ENCODE peak calls at places on chromosomes 13 and 19, in four cellular contexts. N, I, P and X are unnamed samples.

GRCh38 chr13:36965767-36966166 is 33.4 kb downstream of the ALG5 start:
- DNase-seq in N (no peak), I (peak), P (peak), X (peak)

GRCh38 chr13:110304256-110304655 is 2.7 kb downstream of the COL4A1 start:
- DNase-seq in I (peak), P (no peak), N (no peak), X (no peak)

GRCh38 chr13:44848956-44849748 is 140.1 kb downstream of the NUFIP1 start:
- DNase-seq in P (no peak), N (no peak), I (no peak), X (no peak)

GRCh38 chr19:46218160-46218559 is 11.4 kb upstream of the IGFL1 start:
- DNase-seq in P (peak), I (peak), N (peak), X (no peak)

GRCh38 chr13:23552661-23553060 is 17.6 kb upstream of the TNFRSF19 start:
- DNase-seq in N (no peak), P (no peak), I (no peak), X (no peak)

GRCh38 chr13:50161052-50161451 is 145.8 kb downstream of the KCNRG start:
- DNase-seq in I (peak), P (peak), N (no peak), X (no peak)

GRCh38 chr19:12792048-12792852 is 964 bp downstream of the JUNB start:
- DNase-seq in N (no peak), P (peak), I (peak), X (peak)

GRCh38 chr13:50149932-50150331 is 134.7 kb downstream of the KCNRG start:
- DNase-seq in N (no peak), I (no peak), P (no peak), X (peak)

GRCh38 chr13:85659493-85659892 is 139.7 kb downstream of the SLITRK6 start:
- DNase-seq in P (peak), N (no peak), I (no peak), X (no peak)

GRCh38 chr13:37984357-37984756 is 114.8 kb upstream of the TRPC4 start:
- DNase-seq in P (no peak), N (no peak), I (no peak), X (no peak)

GRCh38 chr13:32309312-32309711 is 5.9 kb downstream of the ZAR1L start:
- DNase-seq in I (no peak), N (no peak), P (no peak), X (no peak)

GRCh38 chr19:28785961-28786360 is 427.0 kb downstream of the UQCRFS1 start:
- DNase-seq in I (no peak), P (no peak), N (no peak), X (no peak)

GRCh38 chr19:52722062-52723005 is 12.5 kb downstream of the ZNF611 start:
- DNase-seq in N (no peak), P (peak), I (peak), X (peak)

GRCh38 chr19:41548954-41549688 is 26.8 kb upstream of the CEACAM21 start:
- DNase-seq in I (no peak), N (peak), P (no peak), X (no peak)

GRCh38 chr13:100565291-100565690 is 23.3 kb downstream of the GGACT start:
- DNase-seq in P (no peak), I (no peak), N (no peak), X (no peak)

GRCh38 chr13:34756572-34756971 is 185.5 kb upstream of the NBEA start:
- DNase-seq in I (no peak), P (no peak), N (no peak), X (no peak)

GRCh38 chr19:32197896-32198882 is 147.2 kb upstream of the ZNF507 start:
- DNase-seq in P (no peak), I (no peak), N (no peak), X (no peak)

GRCh38 chr13:94239135-94239534 is 240.3 kb downstream of the DCT start:
- DNase-seq in I (peak), N (no peak), P (peak), X (no peak)

GRCh38 chr13:95676100-95676774 is 702 bp upstream of the DNAJC3 start:
- DNase-seq in P (peak), N (no peak), I (peak), X (peak)

DNA sequence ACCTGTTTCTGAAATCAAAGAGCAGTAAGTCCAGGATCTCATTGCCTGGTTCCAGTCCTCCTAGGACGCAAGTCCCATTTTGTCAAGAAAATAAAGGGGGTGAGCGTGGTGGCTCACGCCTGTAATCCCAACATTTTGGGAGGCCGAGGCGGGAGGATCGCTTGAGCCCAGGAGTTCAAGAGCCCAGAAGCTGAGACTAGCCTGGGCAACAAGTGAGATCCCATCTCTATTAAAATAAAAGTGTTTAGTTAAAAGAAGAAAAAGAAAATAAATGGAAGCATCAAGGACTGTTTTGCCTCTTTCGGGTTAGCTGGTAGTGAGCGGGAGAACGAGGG is 344 bp upstream of the HAUS5 start:
- DNase-seq in I (no peak), P (no peak), N (peak), X (no peak)
- H2AFZ ChIP-seq in I (peak), P (peak), N (peak), X (peak)

GRCh38 chr19:34744896-34745690 is 11.1 kb downstream of the ZNF181 start:
- DNase-seq in P (no peak), I (no peak), N (no peak), X (no peak)
- H2AFZ ChIP-seq in P (no peak), I (no peak), N (no peak), X (no peak)

GRCh38 chr19:16034958-16035560 is 41.2 kb upstream of the TPM4 start:
- DNase-seq in I (no peak), N (no peak), P (no peak), X (no peak)

GRCh38 chr19:16033136-16033530 is 43.2 kb upstream of the TPM4 start:
- DNase-seq in N (no peak), P (no peak), I (no peak), X (no peak)

GRCh38 chr19:16032509-16033135 is 43.7 kb upstream of the TPM4 start:
- DNase-seq in N (no peak), I (no peak), P (no peak), X (no peak)

GRCh38 chr19:16034180-16034579 is 42.1 kb upstream of the TPM4 start:
- DNase-seq in P (no peak), I (no peak), N (no peak), X (no peak)

GRCh38 chr19:16033721-16034120 is 42.6 kb upstream of the TPM4 start:
- DNase-seq in I (no peak), N (no peak), P (no peak), X (no peak)
- H2AFZ ChIP-seq in I (no peak), N (no peak), P (no peak), X (no peak)

GRCh38 chr13:77002590-77003190 is 10.8 kb downstream of the CLN5 start:
- DNase-seq in P (peak), N (no peak), I (peak), X (no peak)
- H2AFZ ChIP-seq in P (no peak), N (no peak), I (no peak), X (no peak)

GRCh38 chr13:60099631-60100420 is 63.9 kb downstream of the DIAPH3 start:
- DNase-seq in N (no peak), P (no peak), I (no peak), X (no peak)
- H2AFZ ChIP-seq in N (no peak), P (no peak), I (peak), X (no peak)

DNA sequence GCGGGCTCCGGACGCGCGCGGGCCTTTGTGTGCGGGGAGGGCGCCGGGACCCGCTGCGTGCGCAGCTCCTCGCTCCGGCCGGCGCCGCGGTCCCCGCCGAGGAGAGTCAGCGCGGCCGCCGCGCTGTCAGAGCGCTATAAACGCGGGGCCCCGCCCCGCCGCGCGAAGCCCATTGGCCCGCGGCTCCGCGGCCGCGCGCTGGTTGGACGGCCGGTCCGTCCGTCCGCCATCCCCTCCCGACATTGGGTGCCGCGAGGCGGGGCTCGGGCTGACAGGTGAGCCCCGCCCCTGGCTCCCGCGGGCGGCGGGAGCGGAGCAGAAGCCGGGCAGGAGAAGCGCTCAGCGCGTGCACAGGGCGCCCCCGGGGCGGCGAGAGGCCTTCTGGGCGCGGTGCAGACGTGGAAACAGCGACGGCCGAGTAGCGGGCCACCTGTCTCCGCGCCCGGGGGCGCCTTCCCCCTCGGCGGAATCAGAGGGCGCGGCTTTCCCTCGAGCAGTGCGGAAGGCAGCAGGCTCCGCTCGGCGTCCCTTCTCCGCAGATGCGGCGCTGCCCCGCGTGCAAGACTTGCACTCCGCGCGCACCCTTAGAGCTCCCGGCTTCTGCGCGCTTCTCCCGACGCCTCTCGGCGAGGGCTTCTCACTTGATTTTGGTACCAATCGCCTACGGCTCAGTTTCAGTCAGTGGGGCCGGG is at the start of gene EFNB2:
- DNase-seq in P (peak), N (peak), I (peak), X (peak)
- H2AFZ ChIP-seq in P (peak), N (peak), I (peak), X (peak)

GRCh38 chr19:2426661-2427322 is 594 bp downstream of the TIMM13 start:
- DNase-seq in P (peak), I (peak), N (peak), X (no peak)
- H2AFZ ChIP-seq in P (peak), I (peak), N (peak), X (peak)

GRCh38 chr19:5292843-5293606 is 47.6 kb downstream of the PTPRS start:
- DNase-seq in P (peak), N (peak), I (peak), X (no peak)
- H2AFZ ChIP-seq in P (peak), N (peak), I (peak), X (no peak)